ENCODE peak calls at places on chromosomes 6 and 20, in six cellular contexts. W is activated CD4-positive, alpha-beta T cell treated with anti-CD3 and anti-CD28 coated beads, Interleukin-2, amount 10 ng/mL, durations not matched to agents 7 days and 5 days; V is upper lobe of right lung; M is RPMI7951; K is non-pigmented ciliary epithelial cell; P is stimulated activated CD4-positive, alpha-beta T cell treated with anti-CD3 and anti-CD28 coated beads, Interleukin-1b, Interleukin-23, amount 100 ng/mL, for 4 hours. A is an unnamed sample.

GRCh38 chr6:30357678-30358339 is 12.9 kb downstream of the RPP21 start:
- DNase-seq in W (peak; percentile 59), K (peak; percentile 52), P (peak; percentile 37), M (peak; percentile 64), V (no peak), A (peak; percentile 15)

GRCh38 chr20:49928411-49929141 is 7.6 kb upstream of the RNF114 start:
- DNase-seq in K (peak; percentile 65), M (peak; percentile 86), V (peak; percentile 83), W (peak; percentile 85), P (peak; percentile 79), A (peak; percentile 81)

GRCh38 chr6:108915258-108915657 is 67.0 kb downstream of the ARMC2 start:
- DNase-seq in K (no peak), P (no peak), W (no peak), M (no peak), V (no peak), A (no peak)

GRCh38 chr20:38645980-38646858 is 44.6 kb downstream of the ARHGAP40 start:
- DNase-seq in V (peak; percentile 89), K (no peak), P (peak; percentile 93), M (peak; percentile 62), W (peak; percentile 90), A (peak; percentile 67)

GRCh38 chr6:46042355-46042999 is 26.8 kb upstream of the CLIC5 start:
- DNase-seq in V (no peak), M (peak; percentile 64), K (no peak), P (no peak), W (peak; percentile 15), A (no peak)

GRCh38 chr6:166935353-166935752 is 21.0 kb downstream of the RNASET2 start:
- DNase-seq in W (no peak), P (no peak), M (no peak), V (no peak), K (no peak), A (no peak)

GRCh38 chr20:17849901-17850673 is 118.5 kb downstream of the SNX5 start:
- DNase-seq in M (peak; percentile 100), P (no peak), K (peak; percentile 98), W (no peak), V (peak; percentile 63), A (no peak)

GRCh38 chr6:28794175-28795002 is 129.4 kb downstream of the TRIM27 start:
- DNase-seq in P (no peak), M (peak; percentile 61), W (no peak), V (no peak), K (peak; percentile 15), A (no peak)

GRCh38 chr20:32893878-32894483 is 35.3 kb downstream of the EFCAB8 start:
- DNase-seq in M (no peak), K (no peak), P (no peak), W (no peak), V (no peak), A (no peak)

GRCh38 chr6:21371676-21372161 is 221.8 kb upstream of the SOX4 start:
- DNase-seq in K (no peak), W (no peak), M (peak; percentile 59), V (no peak), P (no peak), A (no peak)

GRCh38 chr6:3456395-3456767 is 469 bp downstream of the SLC22A23 start:
- DNase-seq in M (no peak), K (no peak), V (no peak), W (no peak), P (no peak), A (no peak)

GRCh38 chr20:12414446-12415274 is 497.0 kb downstream of the BTBD3 start:
- DNase-seq in V (no peak), P (no peak), K (no peak), M (peak; percentile 16), W (no peak), A (no peak)

GRCh38 chr6:98124176-98124575 is 710.2 kb upstream of the POU3F2 start:
- DNase-seq in K (peak; percentile 8), M (no peak), W (no peak), P (no peak), V (no peak), A (no peak)

GRCh38 chr6:10163159-10163962 is 251.5 kb downstream of the TFAP2A start:
- DNase-seq in K (no peak), P (no peak), W (no peak), M (peak; percentile 57), V (no peak), A (peak; percentile 91)

GRCh38 chr6:65189344-65189743 is 517.7 kb downstream of the EYS start:
- DNase-seq in P (no peak), M (no peak), W (no peak), K (no peak), V (no peak), A (no peak)

GRCh38 chr6:145267076-145267867 is 468.0 kb downstream of the EPM2A start:
- DNase-seq in V (no peak), K (no peak), M (no peak), W (no peak), P (no peak), A (peak; percentile 4)

GRCh38 chr6:106097368-106098231 is 11.5 kb downstream of the PRDM1 start:
- DNase-seq in W (peak; percentile 82), P (peak; percentile 45), V (no peak), K (no peak), M (peak; percentile 54), A (peak; percentile 53)

GRCh38 chr6:105212587-105212986 is 32.8 kb upstream of the POPDC3 start:
- DNase-seq in M (no peak), V (no peak), K (no peak), P (no peak), W (no peak), A (no peak)

GRCh38 chr20:45909336-45909808 is 2.6 kb downstream of the PLTP start:
- DNase-seq in V (no peak), W (no peak), K (no peak), M (no peak), P (no peak), A (no peak)

GRCh38 chr6:14055541-14055940 is 62.0 kb upstream of the CD83 start:
- DNase-seq in K (no peak), V (no peak), W (no peak), P (no peak), M (no peak), A (no peak)

GRCh38 chr6:16727996-16728395 is 33.3 kb downstream of the ATXN1 start:
- DNase-seq in W (no peak), P (no peak), M (peak; percentile 82), K (no peak), V (no peak), A (no peak)

GRCh38 chr20:58690351-58690750 is 2.2 kb upstream of the NPEPL1 start:
- DNase-seq in M (no peak), P (no peak), V (no peak), W (no peak), K (no peak), A (no peak)

GRCh38 chr6:96562886-96563285 is at the start of gene FHL5:
- DNase-seq in K (no peak), M (no peak), W (no peak), V (no peak), P (no peak), A (no peak)

GRCh38 chr6:131955876-131956275 is 4.7 kb upstream of the CCN2 start:
- DNase-seq in M (no peak), W (no peak), P (no peak), V (no peak), K (no peak), A (no peak)

GRCh38 chr20:37760322-37760721 is 66.5 kb downstream of the CTNNBL1 start:
- DNase-seq in W (no peak), V (no peak), P (no peak), M (no peak), K (no peak), A (no peak)

GRCh38 chr6:13575377-13575775 is 975 bp downstream of the SIRT5 start:
- DNase-seq in K (no peak), M (no peak), V (no peak), P (peak; percentile 65), W (no peak), A (no peak)

GRCh38 chr20:63224272-63225081 is 8.5 kb upstream of the YTHDF1 start:
- DNase-seq in V (peak; percentile 78), M (peak; percentile 67), K (no peak), P (no peak), W (no peak), A (peak; percentile 32)

GRCh38 chr6:722077-722524 is 29.2 kb upstream of the EXOC2 start:
- DNase-seq in W (peak; percentile 83), V (peak; percentile 85), P (peak; percentile 65), K (peak; percentile 55), M (peak; percentile 82), A (peak; percentile 67)

GRCh38 chr6:114315841-114316595 is 26.8 kb downstream of the HS3ST5 start:
- DNase-seq in V (no peak), M (no peak), W (no peak), P (no peak), K (no peak), A (no peak)

GRCh38 chr6:45772886-45773285 is 242.8 kb downstream of the CLIC5 start:
- DNase-seq in K (no peak), V (no peak), P (no peak), M (peak; percentile 39), W (no peak), A (no peak)

GRCh38 chr20:43839793-43840199 is 74.9 kb upstream of the TOX2 start:
- DNase-seq in M (no peak), P (no peak), W (no peak), V (no peak), K (no peak), A (no peak)

GRCh38 chr20:59222982-59223610 is 59.5 kb downstream of the ZNF831 start:
- DNase-seq in V (no peak), P (no peak), W (no peak), K (no peak), M (no peak), A (no peak)

GRCh38 chr6:128370072-128370471 is 150.3 kb downstream of the PTPRK start:
- DNase-seq in K (peak; percentile 32), M (peak; percentile 64), W (no peak), P (no peak), V (no peak), A (no peak)

GRCh38 chr6:6781172-6781876 is 192.8 kb downstream of the LY86 start:
- DNase-seq in K (no peak), W (no peak), M (peak; percentile 57), V (no peak), P (no peak), A (no peak)